ENCODE peak calls at places on chromosomes 3 and 15, in five cellular contexts. M is brain microvascular endothelial cell, K is adrenal gland, S is psoas muscle, W is PC-3. X is an unnamed sample.

GRCh38 chr15:61951949-61952348 is 108.3 kb downstream of the VPS13C start:
- DNase-seq in M (peak; percentile 4), W (peak; percentile 2), K (no peak), S (no peak), X (no peak)

GRCh38 chr3:51773529-51773928 is 5.5 kb downstream of the IQCF6 start:
- DNase-seq in K (no peak), W (peak; percentile 10), S (no peak), M (peak; percentile 7), X (no peak)

GRCh38 chr3:154758109-154758868 is 321.8 kb upstream of the MME start:
- DNase-seq in W (peak; percentile 65), S (no peak), K (no peak), M (peak; percentile 7), X (peak; percentile 17)

GRCh38 chr15:77112819-77113569 is 42.1 kb upstream of the TSPAN3 start:
- DNase-seq in W (no peak), S (no peak), K (no peak), M (no peak), X (no peak)

GRCh38 chr15:60510006-60510405 is 31.1 kb upstream of the ICE2 start:
- DNase-seq in W (no peak), M (no peak), K (no peak), S (no peak), X (peak; percentile 29)

GRCh38 chr3:52277071-52277964 is 1.1 kb downstream of the WDR82 start:
- DNase-seq in K (peak; percentile 89), M (peak; percentile 43), W (peak; percentile 65), S (peak; percentile 86), X (no peak)

GRCh38 chr3:59930170-59930569 is 880.3 kb upstream of the CFAP20DC start:
- DNase-seq in W (no peak), S (no peak), K (no peak), M (no peak), X (no peak)

GRCh38 chr3:110813541-110813940 is 258.1 kb upstream of the NECTIN3 start:
- DNase-seq in K (no peak), M (no peak), S (no peak), W (peak; percentile 27), X (no peak)

GRCh38 chr3:10198761-10199688 is 34.3 kb downstream of the IRAK2 start:
- DNase-seq in K (no peak), W (peak; percentile 88), S (no peak), M (peak; percentile 42), X (peak; percentile 44)

GRCh38 chr15:76871930-76872329 is 33.2 kb downstream of the SCAPER start:
- DNase-seq in K (no peak), M (no peak), S (no peak), W (no peak), X (no peak)

GRCh38 chr3:79953591-79954105 is 185.8 kb upstream of the ROBO1 start:
- DNase-seq in K (no peak), W (no peak), M (no peak), S (no peak), X (no peak)

GRCh38 chr15:87268675-87269074 is 987.9 kb downstream of the NTRK3 start:
- DNase-seq in S (no peak), W (peak; percentile 11), K (no peak), M (no peak), X (no peak)

GRCh38 chr3:197516517-197516889 is 39.3 kb downstream of the BDH1 start:
- DNase-seq in K (no peak), W (peak; percentile 98), M (peak; percentile 93), S (no peak), X (peak; percentile 91)

GRCh38 chr3:122697952-122698625 is 17.4 kb downstream of the PARP14 start:
- DNase-seq in K (no peak), S (no peak), W (no peak), M (no peak), X (no peak)

GRCh38 chr3:24519368-24520100 is 24.9 kb upstream of the THRB start:
- DNase-seq in W (no peak), M (no peak), S (no peak), K (peak; percentile 66), X (no peak)

GRCh38 chr3:111073186-111073585 is 1.6 kb downstream of the NECTIN3 start:
- DNase-seq in K (no peak), W (peak; percentile 37), M (peak; percentile 20), S (no peak), X (no peak)

GRCh38 chr15:31303434-31304073 is 23.1 kb upstream of the KLF13 start:
- DNase-seq in S (peak; percentile 25), M (no peak), K (no peak), W (no peak), X (peak; percentile 55)

GRCh38 chr3:21654662-21655061 is 96.3 kb downstream of the ZNF385D start:
- DNase-seq in K (no peak), W (peak; percentile 86), S (no peak), M (peak; percentile 29), X (no peak)

GRCh38 chr3:101169516-101169915 is 150.9 kb downstream of the IMPG2 start:
- DNase-seq in K (no peak), W (no peak), S (no peak), M (no peak), X (no peak)

GRCh38 chr15:91219203-91219602 is 119.1 kb downstream of the SV2B start:
- DNase-seq in W (no peak), K (no peak), S (no peak), M (no peak), X (no peak)

GRCh38 chr15:74389115-74390048 is 21.9 kb upstream of the CYP11A1 start:
- DNase-seq in W (no peak), K (no peak), S (no peak), M (no peak), X (no peak)

GRCh38 chr3:142984255-142984654 is 17.1 kb upstream of the U2SURP start:
- DNase-seq in W (no peak), K (no peak), M (no peak), S (no peak), X (no peak)

GRCh38 chr3:34285465-34286188 is 487.2 kb downstream of the PDCD6IP start:
- DNase-seq in W (no peak), M (no peak), S (no peak), K (no peak), X (no peak)

GRCh38 chr3:39133093-39133490 is 20.3 kb downstream of the CSRNP1 start:
- DNase-seq in W (peak; percentile 35), K (no peak), M (no peak), S (no peak), X (no peak)

GRCh38 chr15:82126346-82126745 is 80.5 kb upstream of the MEX3B start:
- DNase-seq in W (no peak), K (no peak), M (no peak), S (no peak), X (no peak)

GRCh38 chr15:82127581-82127980 is 81.8 kb upstream of the MEX3B start:
- DNase-seq in K (no peak), M (no peak), S (no peak), W (no peak), X (no peak)

GRCh38 chr15:82128401-82129143 is 82.8 kb upstream of the MEX3B start:
- DNase-seq in K (no peak), M (no peak), S (no peak), W (no peak), X (no peak)

GRCh38 chr15:82122754-82123400 is 77.1 kb upstream of the MEX3B start:
- DNase-seq in K (peak; percentile 84), W (peak; percentile 93), S (peak; percentile 46), M (peak; percentile 99), X (peak; percentile 96)

GRCh38 chr15:82124331-82125263 is 78.8 kb upstream of the MEX3B start:
- DNase-seq in K (no peak), M (no peak), W (no peak), S (no peak), X (no peak)
- TF ChIP-seq CTCF in K (no peak), M (peak; percentile 23), W (no peak), S (no peak), X (no peak)

GRCh38 chr3:44439499-44440295 is 37.8 kb downstream of the ZNF445 start:
- DNase-seq in M (peak; percentile 93), K (peak; percentile 77), W (no peak), S (peak; percentile 43), X (no peak)
- H3K27ac ChIP-seq in M (peak overlapping the region; percentile 82), K (peak overlapping the region; percentile 82), W (no peak overlapping the region), S (peak overlapping the region; percentile 74), X (no peak overlapping the region)

GRCh38 chr15:99981839-99982658 is 248.8 kb upstream of the LYSMD4 start:
- DNase-seq in W (no peak), M (no peak), S (no peak), K (no peak), X (no peak)

GRCh38 chr15:99979371-99979770 is 246.1 kb upstream of the LYSMD4 start:
- DNase-seq in S (no peak), K (no peak), W (no peak), M (no peak), X (no peak)

GRCh38 chr15:99980791-99981190 is 247.6 kb upstream of the LYSMD4 start:
- DNase-seq in K (no peak), S (no peak), W (no peak), M (no peak), X (no peak)

GRCh38 chr15:99982662-99983061 is 249.4 kb upstream of the LYSMD4 start:
- DNase-seq in W (no peak), M (no peak), S (no peak), K (no peak), X (no peak)

DNA sequence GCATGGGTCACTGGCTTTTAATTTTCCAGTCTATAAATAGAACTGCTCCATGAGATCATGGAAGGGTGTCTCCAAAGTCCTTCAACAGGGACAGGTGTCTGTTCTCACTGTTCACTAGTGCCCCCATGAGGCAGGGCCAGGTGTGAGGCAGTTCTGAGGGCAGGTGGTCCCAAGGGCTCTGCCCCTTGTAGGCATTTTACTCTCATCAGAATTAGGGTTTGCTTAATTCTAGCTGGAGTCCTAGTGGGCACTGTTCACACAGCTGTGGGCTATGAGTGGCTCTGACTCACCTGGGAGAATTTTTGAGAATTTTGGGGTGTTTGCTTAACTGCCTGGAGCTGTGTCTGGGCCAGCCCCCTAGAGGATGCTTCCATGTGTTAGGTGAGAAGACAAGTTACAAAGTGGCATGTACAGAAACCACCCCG is 248.0 kb upstream of the LYSMD4 start:
- DNase-seq in K (no peak), M (no peak), S (no peak), W (peak; percentile 56), X (peak; percentile 55)
- TF ChIP-seq CTCF in K (no peak), M (no peak), S (peak; percentile 43), W (peak; percentile 60), X (no peak)

GRCh38 chr15:64017591-64018163 is 28.6 kb downstream of the DAPK2 start:
- DNase-seq in K (no peak), S (no peak), W (no peak), M (no peak), X (no peak)

GRCh38 chr15:64022571-64022970 is 23.7 kb downstream of the DAPK2 start:
- DNase-seq in K (no peak), W (no peak), S (no peak), M (no peak), X (no peak)

GRCh38 chr15:64017082-64017588 is 29.1 kb downstream of the DAPK2 start:
- DNase-seq in K (no peak), M (peak; percentile 52), W (peak; percentile 91), S (no peak), X (peak; percentile 91)

GRCh38 chr15:64023215-64023614 is 23.1 kb downstream of the DAPK2 start:
- DNase-seq in M (no peak), W (no peak), S (no peak), K (no peak), X (no peak)

DNA sequence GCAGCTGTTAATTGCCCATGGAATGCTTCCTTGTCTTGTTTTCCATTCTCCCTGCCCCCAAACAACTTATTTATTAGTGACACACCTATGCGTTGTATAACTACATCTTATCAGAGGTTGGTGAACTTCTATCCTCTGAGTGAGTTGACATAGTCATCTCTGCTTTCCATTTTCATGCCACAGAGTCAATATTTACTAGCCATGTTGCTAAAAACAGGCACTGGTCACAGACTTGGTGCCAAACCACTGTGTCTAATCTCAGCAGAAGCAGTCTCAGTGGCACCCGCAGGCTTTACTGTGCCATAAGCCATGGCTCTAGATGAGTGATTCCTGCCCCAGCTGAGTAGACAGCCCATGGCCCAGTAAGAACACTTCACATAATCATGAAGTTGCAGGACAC is 26.5 kb downstream of the DAPK2 start:
- DNase-seq in K (no peak), M (no peak), W (peak; percentile 94), S (peak; percentile 37), X (no peak)
- H3K27ac ChIP-seq in K (no peak overlapping the region), M (no peak overlapping the region), W (peak overlapping the region; percentile 40), S (peak overlapping the region; percentile 88), X (no peak overlapping the region)